ENCODE peak calls at places on chromosome 20, in four cellular contexts. X is IMR-90, D is OCI-LY7, V is fibroblast of lung. I is an unnamed sample.

GRCh38 chr20:57200882-57201723 is 65.3 kb downstream of the BMP7 start:
- DNase-seq in X (no peak), D (no peak), V (no peak), I (no peak)

GRCh38 chr20:51128198-51128597 is 105.3 kb upstream of the KCNG1 start:
- DNase-seq in X (peak; percentile 97), D (peak; percentile 57), V (peak; percentile 75), I (peak; percentile 95)

GRCh38 chr20:35135867-35136586 is 11.1 kb downstream of the EDEM2 start:
- DNase-seq in X (peak; percentile 61), D (no peak), V (peak; percentile 71), I (peak; percentile 95)

GRCh38 chr20:19115581-19115980 is 96.9 kb upstream of the SLC24A3 start:
- DNase-seq in X (no peak), D (no peak), V (no peak), I (no peak)

GRCh38 chr20:20731000-20731944 is 18.8 kb upstream of the RALGAPA2 start:
- DNase-seq in X (no peak), D (no peak), V (no peak), I (no peak)

GRCh38 chr20:11755071-11755881 is 162.4 kb upstream of the BTBD3 start:
- DNase-seq in X (no peak), D (no peak), V (no peak), I (peak; percentile 62)

GRCh38 chr20:23641936-23642751 is 4.4 kb upstream of the CST3 start:
- DNase-seq in X (peak; percentile 87), D (no peak), V (peak; percentile 89), I (peak; percentile 69)

GRCh38 chr20:642398-643174 is 10.4 kb downstream of the SRXN1 start:
- DNase-seq in X (no peak), D (no peak), V (no peak), I (peak; percentile 40)

GRCh38 chr20:8365634-8366033 is 233.6 kb downstream of the PLCB1 start:
- DNase-seq in X (no peak), D (no peak), V (no peak), I (no peak)

GRCh38 chr20:22729180-22729579 is 144.8 kb upstream of the FOXA2 start:
- DNase-seq in X (no peak), D (no peak), V (no peak), I (no peak)

GRCh38 chr20:40807094-40807623 is 118.1 kb upstream of the MAFB start:
- DNase-seq in X (no peak), D (no peak), V (no peak), I (no peak)

GRCh38 chr20:50271201-50271600 is 80.6 kb downstream of the CEBPB start:
- DNase-seq in X (no peak), D (no peak), V (no peak), I (no peak)

GRCh38 chr20:21303872-21304586 is 898 bp downstream of the XRN2 start:
- DNase-seq in X (peak; percentile 18), D (no peak), V (peak; percentile 40), I (peak; percentile 52)

GRCh38 chr20:36971103-36971502 is 19.6 kb upstream of the SAMHD1 start:
- DNase-seq in X (no peak), D (no peak), V (no peak), I (no peak)

GRCh38 chr20:57581202-57582028 is 20.5 kb downstream of the PCK1 start:
- DNase-seq in X (no peak), D (no peak), V (no peak), I (no peak)

GRCh38 chr20:56393133-56393472 is 658 bp downstream of the CSTF1 start:
- DNase-seq in X (no peak), D (peak; percentile 38), V (no peak), I (peak; percentile 41)

GRCh38 chr20:9668356-9668755 is 154.0 kb downstream of the LAMP5 start:
- DNase-seq in X (no peak), D (no peak), V (no peak), I (no peak)

GRCh38 chr20:43916875-43917371 is 2.3 kb downstream of the TOX2 start:
- DNase-seq in X (peak; percentile 45), D (no peak), V (peak; percentile 50), I (peak; percentile 37)

GRCh38 chr20:57412347-57413029 is 21.3 kb downstream of the RBM38 start:
- DNase-seq in X (no peak), D (no peak), V (no peak), I (no peak)

GRCh38 chr20:62018437-62019143 is 47.1 kb downstream of the TAF4 start:
- DNase-seq in X (no peak), D (no peak), V (no peak), I (no peak)

GRCh38 chr20:1879369-1879768 is 15.8 kb upstream of the SIRPA start:
- DNase-seq in X (no peak), D (no peak), V (no peak), I (no peak)

GRCh38 chr20:35902545-35902941 is 51.8 kb downstream of the SCAND1 start:
- DNase-seq in X (no peak), D (no peak), V (no peak), I (no peak)

DNA sequence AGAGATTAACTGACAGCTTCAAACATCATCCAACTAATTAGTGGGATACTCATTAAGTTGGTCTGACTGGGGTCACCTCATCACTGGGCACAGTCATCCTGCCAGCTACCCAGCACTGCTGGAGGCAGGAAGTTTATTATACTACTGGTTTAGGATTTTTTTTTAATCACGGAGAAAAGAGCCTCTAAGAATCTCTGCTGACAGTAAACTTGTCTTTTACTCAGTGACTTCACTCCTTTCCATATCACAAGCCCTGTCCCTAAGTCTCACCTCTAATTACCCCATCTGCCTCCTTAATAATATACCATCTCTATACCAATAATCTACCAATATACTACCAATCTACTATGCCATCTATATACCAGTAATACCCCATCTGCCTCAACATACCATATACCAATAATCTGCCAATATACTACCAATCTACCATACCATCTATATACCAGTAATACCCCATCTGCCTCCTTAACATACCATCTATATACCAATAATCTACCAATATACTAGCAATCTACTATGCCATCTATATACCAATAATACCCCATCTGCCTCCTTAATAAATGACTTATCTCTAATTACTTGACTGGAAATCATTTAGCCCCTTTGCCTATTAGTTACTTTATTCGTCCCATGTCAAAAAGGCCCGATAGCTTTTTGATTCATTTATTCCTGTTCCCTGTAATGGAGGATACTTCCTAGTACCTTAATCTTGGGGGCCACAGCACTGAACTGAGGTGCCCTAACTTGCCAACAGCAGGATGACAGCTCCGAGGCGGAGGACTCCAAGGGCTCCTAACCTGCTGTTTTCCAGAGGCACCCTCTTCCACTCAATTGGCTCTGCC is 5.0 kb downstream of the ATP5F1E start:
- DNase-seq in X (no peak), D (no peak), V (no peak), I (no peak)
- H4K20me1 ChIP-seq in X (peaks cover 50% of the 10 kb centered on the region), D (peaks cover 46% of the 10 kb centered on the region), V (peaks cover 2% of the 10 kb centered on the region), I (peaks cover 14% of the 10 kb centered on the region)

GRCh38 chr20:34083137-34083536 is 28.9 kb downstream of the EIF2S2 start:
- DNase-seq in X (peak; percentile 86), D (no peak), V (peak; percentile 96), I (peak; percentile 96)

GRCh38 chr20:34082232-34082887 is 29.7 kb downstream of the EIF2S2 start:
- DNase-seq in X (no peak), D (no peak), V (no peak), I (no peak)

GRCh38 chr20:34084227-34084923 is 27.7 kb downstream of the EIF2S2 start:
- DNase-seq in X (no peak), D (peak; percentile 40), V (no peak), I (no peak)

GRCh38 chr20:34085544-34086040 is 26.5 kb downstream of the EIF2S2 start:
- DNase-seq in X (no peak), D (no peak), V (no peak), I (no peak)

DNA sequence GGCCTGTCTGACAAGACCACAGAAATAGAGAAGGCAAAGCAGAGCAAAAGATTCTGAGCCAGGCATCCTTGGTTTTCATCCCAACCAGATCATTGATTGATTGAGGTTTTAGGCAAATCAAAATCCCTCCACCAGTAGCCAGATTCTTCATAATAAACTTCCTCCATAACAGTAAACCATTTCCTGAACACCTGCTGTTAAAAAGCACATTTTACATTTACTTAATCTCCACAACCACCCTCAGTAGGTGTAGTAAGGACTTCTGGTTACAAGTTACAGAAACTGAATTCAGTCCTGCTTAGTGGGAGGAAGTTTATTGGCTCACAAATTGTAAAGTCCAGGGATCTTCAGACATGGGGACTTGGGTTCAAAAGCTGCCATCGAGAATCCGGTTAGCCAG is 28.3 kb downstream of the EIF2S2 start:
- DNase-seq in X (no peak), D (peak; percentile 72), V (no peak), I (no peak)
- H4K20me1 ChIP-seq in X (peaks cover 79% of the 10 kb centered on the region), D (no peaks in the 10 kb centered on the region), V (peaks cover 3% of the 10 kb centered on the region), I (peaks cover 5% of the 10 kb centered on the region)

GRCh38 chr20:5156670-5157448 is 30.1 kb downstream of the CDS2 start:
- DNase-seq in X (peak; percentile 74), D (no peak), V (peak; percentile 63), I (peak; percentile 29)
- H4K20me1 ChIP-seq in X (peaks cover 17% of the 10 kb centered on the region), D (no peaks in the 10 kb centered on the region), V (no peaks in the 10 kb centered on the region), I (peaks cover 3% of the 10 kb centered on the region)

DNA sequence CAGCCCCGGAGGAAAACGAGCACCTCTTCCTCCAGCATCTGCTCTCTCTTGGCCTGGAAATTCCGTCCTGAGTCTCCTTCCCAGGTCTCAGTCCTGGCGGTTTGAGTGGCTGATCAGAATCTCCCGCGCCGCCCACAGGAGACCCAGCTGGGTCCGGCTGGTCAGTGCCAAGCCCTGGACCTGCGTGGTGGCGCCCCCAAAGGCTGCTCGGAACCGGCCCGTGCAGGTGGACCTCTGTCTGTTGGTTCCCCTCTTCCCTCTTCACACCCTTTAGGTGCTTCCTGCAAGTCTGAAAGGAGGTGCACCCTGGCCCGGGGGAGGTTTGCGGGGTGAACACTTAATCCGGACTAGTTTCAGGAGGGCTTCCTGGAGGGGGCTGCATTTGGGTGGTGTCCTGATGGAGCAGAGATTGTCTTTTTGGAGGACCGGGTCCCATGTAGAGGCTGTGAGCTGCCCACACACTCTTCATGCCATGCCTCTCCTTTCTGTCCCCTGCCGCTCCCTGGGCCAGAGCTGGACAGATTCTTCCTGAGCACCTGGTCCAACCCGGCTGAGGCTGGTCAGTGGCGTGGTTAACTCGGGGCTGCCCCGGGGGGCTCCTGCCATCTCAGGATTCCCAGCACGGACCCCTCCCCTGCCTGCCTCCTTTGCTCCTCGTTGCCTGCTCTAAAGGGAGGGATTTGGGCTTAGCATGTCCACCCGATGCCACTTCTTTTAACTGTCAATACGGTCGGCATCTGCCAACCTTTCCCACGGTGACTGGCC is 16.5 kb upstream of the BHLHE23 start:
- DNase-seq in X (no peak), D (no peak), V (no peak), I (no peak)
- H4K20me1 ChIP-seq in X (no peaks in the 10 kb centered on the region), D (no peaks in the 10 kb centered on the region), V (no peaks in the 10 kb centered on the region), I (no peaks in the 10 kb centered on the region)

GRCh38 chr20:32363492-32363891 is 5.4 kb downstream of the ASXL1 start:
- DNase-seq in X (no peak), D (no peak), V (no peak), I (peak; percentile 4)
- H4K20me1 ChIP-seq in X (peaks cover 93% of the 10 kb centered on the region), D (peaks cover 48% of the 10 kb centered on the region), V (no peaks in the 10 kb centered on the region), I (peaks cover 36% of the 10 kb centered on the region)

I was measured in GM23248.